ENCODE peak calls at places on chromosomes 1 and 21, in four cellular contexts. M is uterus, H is HCT116, U is pancreas. Q is an unnamed sample. For H3K4me1, the result is how much of the 10 kb centered on the place peaks cover.

GRCh38 chr21:37868896-37869295 is 47.4 kb downstream of the KCNJ6 start:
- DNase-seq in M (no peak), H (no peak), U (no peak), Q (no peak)

GRCh38 chr1:214135886-214136285 is 145.1 kb upstream of the SMYD2 start:
- DNase-seq in M (no peak), H (no peak), U (no peak), Q (no peak)

GRCh38 chr21:37821791-37822450 is 94.3 kb downstream of the KCNJ6 start:
- DNase-seq in M (no peak), H (no peak), U (no peak), Q (no peak)

GRCh38 chr1:2969870-2970291 is 51.4 kb upstream of the ACTRT2 start:
- DNase-seq in M (no peak), H (no peak), U (peak), Q (no peak)

GRCh38 chr1:21849909-21850576 is 38.0 kb downstream of the LDLRAD2 start:
- DNase-seq in M (no peak), H (no peak), U (no peak), Q (no peak)

GRCh38 chr1:111441573-111442192 is 7.4 kb downstream of the WDR77 start:
- DNase-seq in M (no peak), H (no peak), U (no peak), Q (no peak)

GRCh38 chr1:233704125-233704881 is 90.4 kb downstream of the KCNK1 start:
- DNase-seq in M (no peak), H (no peak), U (no peak), Q (no peak)

GRCh38 chr21:35045539-35046222 is 3.4 kb downstream of the RUNX1 start:
- DNase-seq in M (no peak), H (no peak), U (no peak), Q (no peak)

GRCh38 chr1:227786673-227787512 is 28.6 kb upstream of the PRSS38 start:
- DNase-seq in M (no peak), H (no peak), U (peak), Q (no peak)

GRCh38 chr1:220001095-220001501 is 45.2 kb downstream of the EPRS1 start:
- DNase-seq in M (no peak), H (no peak), U (no peak), Q (no peak)

GRCh38 chr1:171740356-171740863 is 1.5 kb downstream of the VAMP4 start:
- DNase-seq in M (no peak), H (no peak), U (no peak), Q (no peak)

GRCh38 chr1:1680912-1681273 is 11.7 kb downstream of the SLC35E2B start:
- DNase-seq in M (no peak), H (no peak), U (peak), Q (peak)

GRCh38 chr1:15736035-15736665 is at the start of gene SLC25A34:
- DNase-seq in M (no peak), H (no peak), U (peak), Q (peak)

GRCh38 chr1:3105167-3105863 is 36.3 kb downstream of the PRDM16 start:
- DNase-seq in M (no peak), H (no peak), U (no peak), Q (no peak)

GRCh38 chr21:39053126-39053525 is 130.1 kb downstream of the PSMG1 start:
- DNase-seq in M (no peak), H (no peak), U (no peak), Q (no peak)
- H3K27ac ChIP-seq in M (no peak), H (no peak), U (no peak), Q (peak)

GRCh38 chr21:42682661-42683060 is 29.2 kb downstream of the PDE9A start:
- DNase-seq in M (no peak), H (no peak), U (no peak), Q (no peak)

GRCh38 chr21:42685036-42685435 is 31.6 kb downstream of the PDE9A start:
- DNase-seq in M (no peak), H (no peak), U (no peak), Q (no peak)

GRCh38 chr21:42681296-42682206 is 28.1 kb downstream of the PDE9A start:
- DNase-seq in M (no peak), H (no peak), U (no peak), Q (no peak)

GRCh38 chr21:42684109-42684916 is 30.9 kb downstream of the PDE9A start:
- DNase-seq in M (no peak), H (no peak), U (no peak), Q (no peak)

GRCh38 chr21:42683371-42684108 is 30.1 kb downstream of the PDE9A start:
- DNase-seq in M (no peak), H (no peak), U (no peak), Q (no peak)
- H3K4me3 ChIP-seq in M (no peak), H (no peak), U (no peak), Q (no peak)

GRCh38 chr1:202203238-202204039 is 9.8 kb downstream of the LGR6 start:
- DNase-seq in M (no peak), H (no peak), U (no peak), Q (no peak)
- H3K4me1 ChIP-seq in M (under half), H (under half), U (under half), Q (under half)

GRCh38 chr1:239675735-239676134 is 289.4 kb downstream of the CHRM3 start:
- DNase-seq in M (no peak), H (no peak), U (no peak), Q (no peak)

GRCh38 chr1:239677362-239677761 is 291.0 kb downstream of the CHRM3 start:
- DNase-seq in M (no peak), H (no peak), U (no peak), Q (no peak)

GRCh38 chr1:239676522-239677273 is 290.3 kb downstream of the CHRM3 start:
- DNase-seq in M (no peak), H (no peak), U (no peak), Q (no peak)

GRCh38 chr1:239682945-239683344 is 296.6 kb downstream of the CHRM3 start:
- DNase-seq in M (no peak), H (no peak), U (no peak), Q (no peak)

GRCh38 chr1:239678181-239678580 is 291.8 kb downstream of the CHRM3 start:
- DNase-seq in M (no peak), H (no peak), U (no peak), Q (no peak)
- H3K27ac ChIP-seq in M (no peak), H (no peak), U (no peak), Q (no peak)

DNA sequence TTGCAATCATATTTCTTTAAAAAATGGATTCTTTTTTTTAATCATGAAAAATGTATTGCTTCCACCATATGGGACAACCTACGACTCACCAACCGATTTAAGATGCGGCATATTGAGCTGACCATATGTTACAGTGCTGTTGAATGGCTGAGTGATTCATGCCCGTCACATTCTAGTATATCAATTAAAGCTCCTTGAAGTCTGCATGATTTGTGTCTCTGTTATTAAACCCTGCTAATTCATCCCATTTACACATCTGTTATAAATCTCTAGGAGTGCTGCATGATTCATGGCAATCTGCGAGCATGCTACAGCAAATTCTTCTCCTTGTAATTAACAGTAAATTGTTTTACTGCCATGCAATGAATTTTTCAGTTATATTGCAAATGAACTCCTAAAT is 239.8 kb downstream of the USH2A start:
- DNase-seq in M (no peak), H (no peak), U (no peak), Q (no peak)
- H3K4me3 ChIP-seq in M (no peak), H (no peak), U (no peak), Q (no peak)

DNA sequence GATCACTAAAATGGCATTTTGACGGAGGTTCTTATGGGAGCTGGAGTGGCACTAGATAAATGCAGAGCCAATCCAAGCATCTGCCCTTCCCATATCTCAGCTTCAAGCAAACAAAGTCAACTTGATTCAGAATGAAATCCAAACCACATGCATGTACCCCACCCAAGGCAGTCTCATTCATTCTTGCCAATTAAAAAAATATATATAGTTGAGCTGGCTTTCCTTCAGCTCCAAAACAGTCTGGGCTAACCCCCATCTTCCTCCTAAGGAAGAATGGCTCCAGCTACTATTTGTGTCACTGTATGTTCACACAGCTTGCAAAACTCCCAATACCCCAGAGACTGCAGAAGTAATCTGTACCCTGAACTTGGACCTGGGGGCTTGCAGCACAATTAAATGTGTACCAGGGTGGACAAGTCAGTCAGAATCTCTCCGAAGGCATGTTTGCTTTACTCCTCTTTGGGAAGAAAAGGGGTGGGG is 35.5 kb downstream of the GPR3 start:
- DNase-seq in M (no peak), H (no peak), U (no peak), Q (no peak)
- H3K4me1 ChIP-seq in M (under half), H (under half), U (under half), Q (half or more)

GRCh38 chr1:5917591-5918274 is 74.5 kb downstream of the NPHP4 start:
- DNase-seq in M (no peak), H (no peak), U (no peak), Q (no peak)
- H3K27ac ChIP-seq in M (no peak), H (no peak), U (no peak), Q (no peak)

DNA sequence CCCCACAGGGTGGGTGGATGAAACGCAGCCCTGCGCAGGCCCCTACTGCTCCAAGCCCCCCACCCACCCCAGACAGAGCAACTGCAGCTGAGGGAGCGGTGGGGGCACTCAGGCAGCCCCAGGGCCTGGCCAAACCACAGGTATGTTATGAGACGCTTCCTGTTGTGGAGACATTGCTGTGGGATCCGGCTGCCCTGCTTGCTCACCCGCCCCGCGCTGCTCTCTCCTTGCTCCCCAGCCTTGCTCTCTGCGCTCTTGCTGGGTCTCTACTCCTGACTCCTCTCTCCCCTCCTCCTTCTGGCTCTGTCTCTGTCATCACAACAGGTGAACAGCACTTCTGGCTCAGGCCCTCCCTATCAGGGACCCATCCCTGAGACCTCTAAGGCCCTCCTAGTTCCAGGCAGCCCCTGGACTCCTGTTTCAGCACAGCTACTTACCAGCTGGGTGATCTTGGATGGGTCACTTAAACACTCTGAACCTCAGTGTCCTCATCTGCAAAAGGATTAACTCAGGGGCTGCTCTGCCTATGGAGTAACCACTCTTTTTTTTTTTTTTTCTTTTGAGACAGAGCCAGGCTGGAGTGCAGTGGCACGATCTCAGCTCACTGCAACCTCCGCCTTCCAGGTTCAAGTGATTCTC is 15.9 kb downstream of the COL8A2 start:
- DNase-seq in M (no peak), H (no peak), U (no peak), Q (no peak)
- H3K4me3 ChIP-seq in M (no peak), H (no peak), U (no peak), Q (no peak)